ENCODE peak calls at places on chromosomes 6 and 20, in seven cellular contexts. Q is adrenal gland, N is lung, S is IMR-90, K is brain microvascular endothelial cell, E is esophagus squamous epithelium, L is K562. Z is an unnamed sample. For H3K27me3, the result is how much of the 10 kb centered on the place peaks cover.

GRCh38 chr6:109202409-109203264 is 107.3 kb downstream of the CEP57L1 start:
- DNase-seq in Q (no peak), S (peak), K (peak), N (no peak), E (no peak), L (no peak), Z (no peak)

GRCh38 chr6:55276745-55277627 is 50.3 kb upstream of the GFRAL start:
- DNase-seq in Q (peak), E (no peak), L (peak), N (no peak), K (peak), S (peak), Z (no peak)

GRCh38 chr6:148934534-148934933 is 187.7 kb downstream of the UST start:
- DNase-seq in L (no peak), S (peak), K (peak), Q (peak), N (peak), E (no peak), Z (no peak)

GRCh38 chr6:14665827-14666724 is 548.5 kb downstream of the CD83 start:
- DNase-seq in N (no peak), E (no peak), K (peak), S (peak), Q (peak), L (peak), Z (no peak)

GRCh38 chr6:54700158-54700557 is 146.4 kb upstream of the FAM83B start:
- DNase-seq in K (no peak), S (no peak), N (no peak), Q (no peak), L (no peak), E (no peak), Z (no peak)

GRCh38 chr6:95431637-95432228 is 145.6 kb upstream of the MANEA start:
- DNase-seq in S (peak), L (peak), E (no peak), N (no peak), K (peak), Q (peak), Z (no peak)

GRCh38 chr6:64505312-64505711 is 869.7 kb downstream of the PHF3 start:
- DNase-seq in Q (no peak), L (peak), N (no peak), E (no peak), K (no peak), S (no peak), Z (no peak)

GRCh38 chr6:114085206-114085605 is 114.3 kb upstream of the HDAC2 start:
- DNase-seq in Q (no peak), S (peak), L (no peak), N (no peak), E (no peak), K (no peak), Z (no peak)

GRCh38 chr20:20528896-20529295 is 161.0 kb downstream of the INSM1 start:
- DNase-seq in S (no peak), L (no peak), Q (no peak), E (no peak), N (no peak), K (no peak), Z (no peak)

GRCh38 chr6:90891338-90891715 is 304.5 kb upstream of the MAP3K7 start:
- DNase-seq in N (no peak), E (no peak), S (no peak), Q (no peak), L (no peak), K (no peak), Z (no peak)

GRCh38 chr6:34865107-34865506 is 22.7 kb downstream of the TAF11 start:
- DNase-seq in N (no peak), K (peak), S (peak), L (peak), E (no peak), Q (no peak), Z (no peak)
- H3K27me3 ChIP-seq in N (under half), K (under half), S (under half), L (under half), E (under half), Q (under half), Z (under half)

GRCh38 chr6:46453221-46453620 is 38.0 kb downstream of the RCAN2 start:
- DNase-seq in S (peak), N (no peak), E (no peak), K (peak), Q (no peak), L (no peak), Z (no peak)
- H3K4me3 ChIP-seq in S (no peak), N (no peak), E (no peak), K (no peak), Q (no peak), L (no peak), Z (no peak)

GRCh38 chr6:45421700-45422540 is 44.2 kb upstream of the SUPT3H start:
- DNase-seq in K (peak), L (peak), S (peak), N (peak), Q (peak), E (peak), Z (no peak)
- H3K27me3 ChIP-seq in K (under half), L (under half), S (under half), N (under half), Q (half or more), E (under half), Z (under half)

GRCh38 chr6:36677753-36678487 is 594 bp upstream of the CDKN1A start:
- DNase-seq in S (no peak), K (no peak), Q (no peak), E (no peak), N (no peak), L (no peak), Z (no peak)

GRCh38 chr6:36678488-36679042 is at the start of gene CDKN1A:
- DNase-seq in E (no peak), S (peak), L (peak), K (peak), Q (peak), N (peak), Z (no peak)

GRCh38 chr6:36674942-36675341 is 3.6 kb upstream of the CDKN1A start:
- DNase-seq in S (no peak), E (no peak), N (no peak), L (no peak), K (no peak), Q (no peak), Z (no peak)

GRCh38 chr6:36677059-36677749 is 1.3 kb upstream of the CDKN1A start:
- DNase-seq in K (no peak), Q (no peak), N (no peak), E (no peak), S (no peak), L (no peak), Z (no peak)

GRCh38 chr6:36676142-36677058 is 2.1 kb upstream of the CDKN1A start:
- DNase-seq in L (no peak), E (no peak), K (no peak), S (peak), Q (no peak), N (no peak), Z (no peak)
- H3K4me3 ChIP-seq in L (no peak), E (no peak), K (no peak), S (peak), Q (no peak), N (no peak), Z (no peak)

GRCh38 chr20:2088904-2089303 is 12.7 kb upstream of the STK35 start:
- DNase-seq in L (no peak), E (no peak), Q (no peak), N (no peak), S (no peak), K (no peak), Z (no peak)
- H3K27me3 ChIP-seq in L (under half), E (under half), Q (under half), N (under half), S (under half), K (under half), Z (under half)

GRCh38 chr6:39793528-39793927 is 1.4 kb downstream of the DAAM2 start:
- DNase-seq in Q (no peak), E (no peak), K (no peak), L (no peak), S (no peak), N (no peak), Z (no peak)
- H3K4me3 ChIP-seq in Q (no peak), E (peak), K (peak), L (no peak), S (peak), N (no peak), Z (peak)

DNA sequence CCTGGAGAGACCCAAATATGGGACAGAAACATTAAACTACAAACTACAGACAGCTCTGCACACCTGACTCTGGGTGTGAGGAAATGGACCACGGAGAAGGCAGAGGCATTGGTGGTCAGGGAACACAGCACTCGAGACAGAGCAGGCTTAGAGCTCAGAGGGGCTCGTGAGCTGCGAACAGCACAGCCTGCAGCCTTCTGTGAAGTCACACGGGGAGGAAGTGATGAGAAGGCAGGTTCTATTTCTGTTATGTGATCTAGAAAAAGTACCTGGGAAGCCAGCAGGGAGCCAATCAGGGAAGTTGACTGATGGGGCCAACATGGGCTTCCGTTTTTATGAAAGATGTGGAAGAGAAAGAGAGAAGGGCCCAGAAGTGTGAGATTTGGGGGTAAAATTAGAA is 88.9 kb upstream of the SNAP25 start:
- DNase-seq in E (no peak), S (no peak), Q (no peak), L (no peak), K (no peak), N (no peak), Z (no peak)
- H3K27me3 ChIP-seq in E (under half), S (under half), Q (under half), L (under half), K (under half), N (under half), Z (under half)

Z was measured in vagina.